ENCODE peak calls at places on chromosome X, in nine cellular contexts. X is stomach, R is SK-N-SH, U is H1, M is ovary, Z is tibial nerve, S is A549, P is esophagus muscularis mucosa, E is K562. L is an unnamed sample. For H3K9me3 and H3K4me1, the result is how much of the 10 kb centered on the place peaks cover.

GRCh38 chrX:39245024-39245423 is 443.8 kb downstream of the MID1IP1 start:
- DNase-seq in X (no peak), R (no peak), U (no peak), M (no peak), Z (no peak), S (no peak), P (no peak), E (no peak), L (no peak)

GRCh38 chrX:72121381-72121780 is 10.3 kb downstream of the RTL5 start:
- DNase-seq in X (peak), R (no peak), U (no peak), M (peak), Z (peak), S (no peak), P (no peak), E (no peak), L (no peak)

GRCh38 chrX:1597345-1598020 is 6.1 kb downstream of the AKAP17A start:
- DNase-seq in X (peak), R (no peak), U (peak), M (no peak), Z (peak), S (no peak), P (no peak), E (no peak), L (no peak)

GRCh38 chrX:139495324-139495723 is 35.2 kb upstream of the F9 start:
- DNase-seq in X (no peak), R (no peak), U (no peak), M (no peak), Z (no peak), S (no peak), P (no peak), E (no peak), L (no peak)

GRCh38 chrX:42934020-42934701 is 156.2 kb upstream of the PPP1R2C start:
- DNase-seq in X (no peak), R (no peak), U (no peak), M (no peak), Z (no peak), S (no peak), P (no peak), E (no peak), L (no peak)

GRCh38 chrX:153353416-153353815 is 19.5 kb downstream of the ZNF275 start:
- DNase-seq in X (no peak), R (no peak), U (no peak), M (no peak), Z (no peak), S (no peak), P (no peak), E (no peak), L (no peak)

GRCh38 chrX:134717698-134718328 is 59.5 kb upstream of the PLAC1 start:
- DNase-seq in X (no peak), R (no peak), U (no peak), M (no peak), Z (no peak), S (peak), P (no peak), E (no peak), L (no peak)

GRCh38 chrX:20312018-20312417 is 45.3 kb upstream of the RPS6KA3 start:
- DNase-seq in X (no peak), R (no peak), U (no peak), M (no peak), Z (no peak), S (no peak), P (no peak), E (no peak), L (no peak)

GRCh38 chrX:43860646-43861370 is 21.4 kb downstream of the MAOB start:
- DNase-seq in X (no peak), R (peak), U (no peak), M (no peak), Z (no peak), S (peak), P (no peak), E (no peak), L (no peak)

GRCh38 chrX:41599507-41599906 is 89.3 kb upstream of the GPR34 start:
- DNase-seq in X (no peak), R (no peak), U (no peak), M (no peak), Z (no peak), S (no peak), P (no peak), E (no peak), L (no peak)

GRCh38 chrX:19958530-19959486 is 32.1 kb downstream of the BCLAF3 start:
- DNase-seq in X (no peak), R (no peak), U (no peak), M (no peak), Z (no peak), S (no peak), P (no peak), E (no peak), L (no peak)

GRCh38 chrX:56978172-56978571 is 17.2 kb downstream of the SPIN3 start:
- DNase-seq in X (no peak), R (peak), U (no peak), M (peak), Z (no peak), S (peak), P (no peak), E (peak), L (no peak)

GRCh38 chrX:129823115-129823514 is 20.6 kb downstream of the ZDHHC9 start:
- DNase-seq in X (peak), R (peak), U (no peak), M (peak), Z (no peak), S (peak), P (no peak), E (peak), L (no peak)

GRCh38 chrX:19388064-19388679 is 44.4 kb downstream of the PDHA1 start:
- DNase-seq in X (no peak), R (no peak), U (no peak), M (no peak), Z (no peak), S (no peak), P (no peak), E (no peak), L (no peak)

GRCh38 chrX:73868916-73869315 is 305.9 kb downstream of the CHIC1 start:
- DNase-seq in X (no peak), R (no peak), U (no peak), M (no peak), Z (no peak), S (no peak), P (no peak), E (no peak), L (no peak)

GRCh38 chrX:136839196-136839595 is 41.3 kb downstream of the RBMX start:
- DNase-seq in X (no peak), R (no peak), U (no peak), M (no peak), Z (no peak), S (no peak), P (no peak), E (no peak), L (no peak)

GRCh38 chrX:132426695-132427281 is 62.0 kb downstream of the MBNL3 start:
- DNase-seq in X (no peak), R (no peak), U (no peak), M (no peak), Z (no peak), S (no peak), P (no peak), E (no peak), L (no peak)

GRCh38 chrX:77749695-77750094 is 36.3 kb downstream of the ATRX start:
- DNase-seq in X (no peak), R (no peak), U (no peak), M (no peak), Z (no peak), S (peak), P (no peak), E (no peak), L (no peak)

GRCh38 chrX:110163488-110163887 is 154.4 kb downstream of the AMMECR1 start:
- DNase-seq in X (no peak), R (no peak), U (no peak), M (no peak), Z (no peak), S (no peak), P (no peak), E (no peak), L (no peak)

GRCh38 chrX:41468647-41469323 is 21.6 kb downstream of the NYX start:
- DNase-seq in X (peak), R (no peak), U (no peak), M (no peak), Z (no peak), S (no peak), P (no peak), E (no peak), L (no peak)

GRCh38 chrX:24846551-24847170 is 152.9 kb downstream of the POLA1 start:
- DNase-seq in X (no peak), R (no peak), U (no peak), M (peak), Z (peak), S (no peak), P (no peak), E (no peak), L (no peak)

GRCh38 chrX:1581132-1581531 is 10.3 kb upstream of the AKAP17A start:
- DNase-seq in X (peak), R (peak), U (peak), M (no peak), Z (no peak), S (peak), P (peak), E (peak), L (no peak)

GRCh38 chrX:8988456-8988855 is 45.5 kb downstream of the FAM9B start:
- DNase-seq in X (no peak), R (no peak), U (no peak), M (peak), Z (no peak), S (no peak), P (no peak), E (no peak), L (no peak)

GRCh38 chrX:55007633-55008032 is 7.5 kb downstream of the APEX2 start:
- DNase-seq in X (peak), R (no peak), U (no peak), M (peak), Z (no peak), S (no peak), P (no peak), E (no peak), L (no peak)

GRCh38 chrX:149704664-149705063 is 7.2 kb upstream of the MAGEA11 start:
- DNase-seq in X (no peak), R (no peak), U (no peak), M (no peak), Z (no peak), S (no peak), P (no peak), E (no peak), L (no peak)

GRCh38 chrX:40867352-40867751 is 132.0 kb upstream of the MED14 start:
- DNase-seq in X (no peak), R (no peak), U (no peak), M (peak), Z (no peak), S (peak), P (no peak), E (no peak), L (no peak)

GRCh38 chrX:65723706-65724105 is 56.3 kb downstream of the MSN start:
- DNase-seq in X (no peak), R (no peak), U (no peak), M (no peak), Z (no peak), S (no peak), P (no peak), E (no peak), L (no peak)

GRCh38 chrX:5810636-5811035 is 418.0 kb downstream of the NLGN4X start:
- DNase-seq in X (no peak), R (no peak), U (no peak), M (no peak), Z (no peak), S (no peak), P (no peak), E (no peak), L (no peak)

GRCh38 chrX:151779258-151779657 is 44.7 kb downstream of the CNGA2 start:
- DNase-seq in X (no peak), R (no peak), U (no peak), M (no peak), Z (no peak), S (no peak), P (no peak), E (no peak), L (no peak)

GRCh38 chrX:140913802-140914501 is 88.4 kb upstream of the SPANXB1 start:
- DNase-seq in X (no peak), R (no peak), U (no peak), M (no peak), Z (no peak), S (no peak), P (no peak), E (no peak), L (no peak)

GRCh38 chrX:74451450-74452198 is 30.3 kb downstream of the SLC16A2 start:
- DNase-seq in X (no peak), R (no peak), U (no peak), M (no peak), Z (no peak), S (no peak), P (no peak), E (no peak), L (no peak)

GRCh38 chrX:1249101-1249887 is 19.3 kb upstream of the CSF2RA start:
- DNase-seq in X (peak), R (no peak), U (peak), M (no peak), Z (no peak), S (no peak), P (no peak), E (no peak), L (no peak)

GRCh38 chrX:24494544-24495113 is 29.5 kb downstream of the PDK3 start:
- DNase-seq in X (no peak), R (no peak), U (no peak), M (peak), Z (no peak), S (peak), P (no peak), E (no peak), L (no peak)

GRCh38 chrX:100409316-100410082 is 574 bp downstream of the PCDH19 start:
- DNase-seq in X (no peak), R (peak), U (no peak), M (no peak), Z (no peak), S (no peak), P (no peak), E (no peak), L (no peak)

GRCh38 chrX:55057691-55058249 is 17.1 kb upstream of the PAGE2B start:
- DNase-seq in X (no peak), R (peak), U (peak), M (peak), Z (peak), S (peak), P (no peak), E (peak), L (no peak)

GRCh38 chrX:106897259-106897658 is 5.9 kb downstream of the RIPPLY1 start:
- DNase-seq in X (no peak), R (no peak), U (no peak), M (no peak), Z (no peak), S (peak), P (no peak), E (no peak), L (no peak)

GRCh38 chrX:106901341-106901740 is 1.8 kb downstream of the RIPPLY1 start:
- DNase-seq in X (no peak), R (no peak), U (no peak), M (no peak), Z (no peak), S (no peak), P (no peak), E (no peak), L (no peak)

GRCh38 chrX:106899841-106900240 is 3.3 kb downstream of the RIPPLY1 start:
- DNase-seq in X (no peak), R (no peak), U (no peak), M (no peak), Z (no peak), S (no peak), P (no peak), E (no peak), L (no peak)

GRCh38 chrX:106899276-106899675 is 3.9 kb downstream of the RIPPLY1 start:
- DNase-seq in X (no peak), R (no peak), U (no peak), M (no peak), Z (no peak), S (no peak), P (no peak), E (no peak), L (no peak)

GRCh38 chrX:106898462-106898861 is 4.7 kb downstream of the RIPPLY1 start:
- DNase-seq in X (no peak), R (peak), U (no peak), M (no peak), Z (no peak), S (peak), P (no peak), E (peak), L (no peak)
- TF ChIP-seq EP300 in X (no peak), R (no peak), U (no peak), M (no peak), Z (no peak), S (no peak), P (no peak), E (no peak), L (no peak)

DNA sequence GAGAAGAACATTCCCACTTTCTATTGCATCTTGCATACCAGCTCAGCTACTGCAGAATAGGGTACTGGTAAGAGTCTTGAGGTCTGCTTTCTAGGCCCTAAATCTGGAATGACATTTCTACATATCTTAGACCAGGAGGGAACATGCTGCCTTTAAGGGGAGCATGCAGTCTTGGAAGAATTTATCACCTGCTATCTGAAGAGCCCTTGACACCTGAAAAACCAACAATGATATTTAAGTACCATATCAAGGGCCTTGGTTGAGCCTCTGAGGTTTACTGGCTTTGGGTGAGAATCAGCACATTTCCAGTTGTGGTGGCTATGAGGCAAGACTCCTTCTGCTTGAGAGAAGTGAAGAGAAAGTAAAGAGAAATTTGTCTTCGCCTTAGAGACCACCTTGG is 436.8 kb upstream of the SPANXN1 start:
- DNase-seq in X (no peak), R (no peak), U (no peak), M (no peak), Z (no peak), S (no peak), P (no peak), E (no peak), L (no peak)
- H3K9me3 ChIP-seq in X (under half), R (under half), U (under half), M (under half), Z (under half), S (under half), P (under half), E (under half), L (under half)

DNA sequence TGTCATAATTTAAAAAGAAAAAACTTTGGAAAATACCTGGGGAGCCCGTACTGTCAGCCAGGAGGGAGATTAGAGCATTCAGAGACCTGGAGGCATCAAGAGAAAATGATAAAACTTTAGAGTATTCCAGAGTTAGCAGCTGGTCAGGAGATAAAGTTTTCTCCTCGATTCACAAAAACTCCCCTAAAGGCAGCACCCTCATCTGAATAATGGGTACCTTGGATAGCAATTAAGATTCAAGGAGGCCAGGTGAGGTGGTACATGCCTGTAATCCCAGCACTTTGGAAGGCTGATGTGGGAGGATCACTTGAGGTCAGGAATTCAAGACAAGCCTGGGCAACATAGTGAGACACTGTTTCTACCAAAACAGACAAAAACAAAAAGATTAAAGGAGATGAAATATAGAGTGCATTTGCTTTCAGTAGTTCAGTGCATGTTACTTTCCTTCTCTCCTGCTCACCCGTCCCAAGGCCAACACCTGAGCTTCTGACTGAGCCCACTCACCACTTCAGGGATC is 18.6 kb upstream of the RAB40A start:
- DNase-seq in X (no peak), R (no peak), U (no peak), M (no peak), Z (no peak), S (no peak), P (no peak), E (no peak), L (no peak)
- H3K4me1 ChIP-seq in X (under half), R (under half), U (under half), M (under half), Z (under half), S (under half), P (under half), E (under half), L (under half)

GRCh38 chrX:47619486-47620302 is at the start of gene SYN1:
- DNase-seq in X (peak), R (peak), U (peak), M (peak), Z (peak), S (peak), P (peak), E (peak), L (peak)
- TF ChIP-seq EP300 in X (no peak), R (no peak), U (peak), M (no peak), Z (peak), S (no peak), P (no peak), E (peak), L (no peak)

GRCh38 chrX:68795741-68796140 is 33.1 kb upstream of the EFNB1 start:
- DNase-seq in X (no peak), R (no peak), U (no peak), M (no peak), Z (no peak), S (no peak), P (no peak), E (no peak), L (no peak)
- H3K9me3 ChIP-seq in X (under half), R (under half), U (under half), M (under half), Z (under half), S (under half), P (under half), E (under half), L (under half)

DNA sequence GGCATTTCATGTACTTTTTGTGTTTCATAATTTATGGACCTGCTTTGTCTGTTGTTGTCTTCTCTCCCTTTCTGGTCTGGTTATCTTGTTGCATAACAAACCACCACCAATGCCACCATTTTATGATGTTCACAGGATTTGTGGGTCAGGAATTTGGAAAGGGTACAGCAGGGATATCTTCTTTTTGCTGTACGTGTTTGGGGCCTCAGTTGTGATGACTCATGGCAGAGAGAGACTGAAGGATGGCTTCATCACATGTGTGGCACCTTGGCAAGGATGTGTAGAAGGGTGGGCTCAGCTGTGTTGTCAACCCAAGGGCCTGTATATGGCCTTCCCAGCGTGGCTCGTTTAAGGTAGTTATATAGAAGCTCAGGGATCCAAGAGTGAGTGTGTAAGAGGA is 35.2 kb downstream of the KDM6A start:
- DNase-seq in X (no peak), R (no peak), U (no peak), M (no peak), Z (no peak), S (no peak), P (no peak), E (no peak), L (no peak)
- H3K4me1 ChIP-seq in X (half or more), R (under half), U (under half), M (under half), Z (under half), S (under half), P (under half), E (half or more), L (under half)

GRCh38 chrX:106247162-106247561 is 79.1 kb downstream of the PWWP3B start:
- DNase-seq in X (no peak), R (no peak), U (no peak), M (no peak), Z (no peak), S (no peak), P (no peak), E (no peak), L (no peak)
- TF ChIP-seq EP300 in X (no peak), R (no peak), U (no peak), M (no peak), Z (no peak), S (no peak), P (no peak), E (no peak), L (no peak)

GRCh38 chrX:97844161-97844560 is 960.5 kb downstream of the RPA4 start:
- DNase-seq in X (no peak), R (peak), U (no peak), M (no peak), Z (no peak), S (no peak), P (no peak), E (no peak), L (no peak)
- H3K9me3 ChIP-seq in X (under half), R (under half), U (under half), M (under half), Z (under half), S (under half), P (under half), E (under half), L (under half)

GRCh38 chrX:10109695-10110094 is 47.1 kb upstream of the CLCN4 start:
- DNase-seq in X (no peak), R (no peak), U (no peak), M (peak), Z (no peak), S (no peak), P (no peak), E (no peak), L (no peak)
- H3K4me1 ChIP-seq in X (half or more), R (under half), U (under half), M (under half), Z (under half), S (under half), P (half or more), E (under half), L (under half)

L was measured in suprapubic skin.